ENCODE peak calls at places on chromosomes 5 and 9, in eight cellular contexts. F, Y, E, Q, M, A, V and K are unnamed samples.

GRCh38 chr5:99911971-99912370 is 623.2 kb upstream of the FAM174A start:
- DNase-seq in M (no peak), Q (no peak), A (no peak), F (no peak), Y (no peak), V (no peak), E (no peak), K (no peak)

GRCh38 chr5:55064523-55064922 is 37.9 kb upstream of the GZMA start:
- DNase-seq in F (no peak), A (no peak), M (no peak), E (no peak), Y (no peak), Q (no peak), V (no peak), K (no peak)

GRCh38 chr9:22030101-22030598 is 21.0 kb upstream of the CDKN2B start:
- DNase-seq in M (no peak), Y (no peak), A (no peak), F (no peak), Q (no peak), E (peak; percentile 12), V (no peak), K (no peak)

GRCh38 chr5:43039115-43039467 is 1.0 kb downstream of the ANXA2R start:
- DNase-seq in F (no peak), M (no peak), Q (no peak), V (no peak), E (no peak), Y (no peak), A (no peak), K (no peak)

GRCh38 chr5:154484393-154484944 is 6.4 kb upstream of the HAND1 start:
- DNase-seq in V (no peak), M (no peak), A (no peak), F (no peak), Q (no peak), E (no peak), Y (no peak), K (no peak)

GRCh38 chr5:93607367-93608258 is 24.6 kb downstream of the NR2F1 start:
- DNase-seq in M (no peak), Y (no peak), V (no peak), E (peak; percentile 52), A (peak; percentile 71), F (no peak), Q (no peak), K (no peak)

GRCh38 chr5:136242611-136243010 is 49.6 kb upstream of the SMIM32 start:
- DNase-seq in Q (no peak), M (no peak), A (peak; percentile 31), F (no peak), V (no peak), Y (no peak), E (no peak), K (no peak)

GRCh38 chr9:98231770-98232478 is 23.5 kb downstream of the TBC1D2 start:
- DNase-seq in A (no peak), M (no peak), E (peak; percentile 71), V (no peak), F (no peak), Y (no peak), Q (no peak), K (peak; percentile 28)

GRCh38 chr9:70080481-70081119 is 37.0 kb downstream of the MAMDC2 start:
- DNase-seq in Y (no peak), Q (no peak), V (no peak), A (no peak), M (no peak), E (no peak), F (peak; percentile 54), K (peak; percentile 46)

GRCh38 chr5:32233696-32234447 is 59.8 kb upstream of the GOLPH3 start:
- DNase-seq in Q (no peak), E (no peak), Y (no peak), A (no peak), F (no peak), M (no peak), V (no peak), K (no peak)

GRCh38 chr5:119289413-119289812 is 66.4 kb upstream of the TNFAIP8 start:
- DNase-seq in V (no peak), F (no peak), A (no peak), E (no peak), Q (no peak), Y (no peak), M (no peak), K (no peak)

GRCh38 chr5:131245948-131246347 is 17.9 kb upstream of the CDC42SE2 start:
- DNase-seq in E (no peak), A (no peak), F (no peak), Y (no peak), V (no peak), Q (no peak), M (no peak), K (no peak)

GRCh38 chr9:89999176-89999533 is 394.3 kb downstream of the GADD45G start:
- DNase-seq in E (no peak), A (no peak), V (no peak), Y (no peak), M (no peak), Q (no peak), F (peak; percentile 53), K (no peak)

GRCh38 chr5:1078206-1078605 is 33.7 kb downstream of the SLC12A7 start:
- DNase-seq in E (no peak), M (no peak), A (no peak), Q (no peak), V (no peak), F (no peak), Y (no peak), K (no peak)